ENCODE peak calls at places on chromosomes 1 and 21, in five cellular contexts. M is GM23248, E is thoracic aorta, A is mucosa of descending colon, G is left lung. L is an unnamed sample. For H3K4me1, the result is how much of the 10 kb centered on the place peaks cover.

GRCh38 chr21:39082656-39083376 is 100.4 kb downstream of the PSMG1 start:
- DNase-seq in M (no peak), E (no peak), A (no peak), G (no peak), L (no peak)

GRCh38 chr1:161771166-161771565 is 5.0 kb downstream of the ATF6 start:
- DNase-seq in M (no peak), E (no peak), A (no peak), G (no peak), L (no peak)

GRCh38 chr1:88434836-88435235 is 249.2 kb upstream of the PKN2 start:
- DNase-seq in M (no peak), E (no peak), A (no peak), G (no peak), L (no peak)

GRCh38 chr1:95332754-95333153 is 98.7 kb downstream of the RWDD3 start:
- DNase-seq in M (no peak), E (no peak), A (no peak), G (no peak), L (no peak)

GRCh38 chr1:165228676-165229075 is 127.8 kb downstream of the LMX1A start:
- DNase-seq in M (peak), E (no peak), A (no peak), G (no peak), L (no peak)

GRCh38 chr1:181101581-181102226 is 13.2 kb downstream of the IER5 start:
- DNase-seq in M (peak), E (no peak), A (no peak), G (no peak), L (no peak)

GRCh38 chr1:2466834-2467554 is 9.1 kb upstream of the PLCH2 start:
- DNase-seq in M (no peak), E (no peak), A (no peak), G (no peak), L (no peak)

GRCh38 chr21:29645666-29646553 is 293.9 kb downstream of the GRIK1 start:
- DNase-seq in M (no peak), E (no peak), A (no peak), G (no peak), L (no peak)

GRCh38 chr1:205600085-205600484 is 31.7 kb downstream of the ELK4 start:
- DNase-seq in M (peak), E (no peak), A (no peak), G (no peak), L (no peak)

GRCh38 chr21:46256501-46256994 is 28.0 kb upstream of the LSS start:
- DNase-seq in M (no peak), E (no peak), A (no peak), G (no peak), L (peak)

GRCh38 chr21:46022551-46023107 is 41.1 kb downstream of the COL6A1 start:
- DNase-seq in M (peak), E (no peak), A (no peak), G (no peak), L (no peak)

GRCh38 chr1:172717722-172718455 is 59.0 kb downstream of the FASLG start:
- DNase-seq in M (peak), E (no peak), A (no peak), G (no peak), L (no peak)

GRCh38 chr1:43008106-43008424 is 49.4 kb upstream of the SLC2A1 start:
- DNase-seq in M (no peak), E (no peak), A (no peak), G (no peak), L (no peak)
- H3K4me1 ChIP-seq in M (under half), E (under half), A (under half), G (under half), L (under half)

GRCh38 chr1:37453647-37454046 is 20.7 kb upstream of the ZC3H12A start:
- DNase-seq in M (no peak), E (no peak), A (no peak), G (no peak), L (no peak)

GRCh38 chr1:37456614-37457013 is 17.8 kb upstream of the ZC3H12A start:
- DNase-seq in M (no peak), E (no peak), A (no peak), G (no peak), L (no peak)

GRCh38 chr1:37458551-37458950 is 15.8 kb upstream of the ZC3H12A start:
- DNase-seq in M (no peak), E (no peak), A (no peak), G (no peak), L (no peak)

GRCh38 chr1:37452416-37452815 is 22.0 kb upstream of the ZC3H12A start:
- DNase-seq in M (no peak), E (no peak), A (no peak), G (no peak), L (no peak)

GRCh38 chr1:37455516-37455915 is 18.9 kb upstream of the ZC3H12A start:
- DNase-seq in M (no peak), E (no peak), A (no peak), G (no peak), L (no peak)
- H3K4me1 ChIP-seq in M (under half), E (under half), A (under half), G (under half), L (under half)

DNA sequence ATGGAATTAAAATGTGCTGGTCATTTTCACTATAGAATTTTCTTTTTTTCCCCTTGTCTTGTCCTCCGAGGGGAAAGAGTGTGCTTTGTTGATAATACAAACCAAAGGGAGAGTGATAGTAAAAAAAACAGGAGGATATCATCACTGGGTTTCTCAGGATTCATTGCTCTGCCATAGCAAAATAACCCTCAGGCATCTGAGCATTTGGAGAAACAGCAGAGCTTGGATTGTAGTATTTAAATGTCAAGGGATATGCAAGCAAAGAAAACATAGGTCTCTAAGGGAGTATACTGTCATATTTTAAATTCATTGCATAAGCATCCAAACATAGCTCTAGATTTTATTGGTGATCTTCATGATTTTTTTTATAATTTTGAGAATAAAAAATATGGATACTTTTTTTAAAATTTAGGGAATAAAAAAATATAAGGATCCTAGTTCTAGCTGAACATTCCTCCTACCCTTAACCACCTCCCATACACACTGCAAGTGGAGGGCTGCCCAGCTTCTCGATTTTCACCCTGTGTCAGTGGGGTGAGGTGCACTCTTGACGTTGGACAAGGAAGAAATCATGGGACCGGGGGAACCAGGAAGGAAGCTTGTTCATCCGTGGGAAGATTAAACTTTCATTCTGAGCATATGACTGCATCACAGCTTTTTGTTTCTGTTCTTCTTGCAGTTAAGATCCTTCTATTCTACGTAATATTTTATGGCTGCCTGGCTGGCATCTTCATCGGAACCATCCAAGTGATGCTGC is 4.4 kb downstream of the ATP1B1 start:
- DNase-seq in M (no peak), E (no peak), A (no peak), G (peak), L (no peak)
- H3K4me1 ChIP-seq in M (under half), E (under half), A (under half), G (under half), L (half or more)

GRCh38 chr1:12244585-12244984 is 14.8 kb downstream of the VPS13D start:
- DNase-seq in M (no peak), E (no peak), A (no peak), G (no peak), L (no peak)

GRCh38 chr1:12245116-12245515 is 15.3 kb downstream of the VPS13D start:
- DNase-seq in M (peak), E (no peak), A (no peak), G (no peak), L (no peak)

GRCh38 chr1:12245733-12246132 is 15.9 kb downstream of the VPS13D start:
- DNase-seq in M (no peak), E (no peak), A (no peak), G (no peak), L (no peak)

GRCh38 chr1:12246584-12246983 is 16.8 kb downstream of the VPS13D start:
- DNase-seq in M (no peak), E (no peak), A (no peak), G (no peak), L (no peak)

DNA sequence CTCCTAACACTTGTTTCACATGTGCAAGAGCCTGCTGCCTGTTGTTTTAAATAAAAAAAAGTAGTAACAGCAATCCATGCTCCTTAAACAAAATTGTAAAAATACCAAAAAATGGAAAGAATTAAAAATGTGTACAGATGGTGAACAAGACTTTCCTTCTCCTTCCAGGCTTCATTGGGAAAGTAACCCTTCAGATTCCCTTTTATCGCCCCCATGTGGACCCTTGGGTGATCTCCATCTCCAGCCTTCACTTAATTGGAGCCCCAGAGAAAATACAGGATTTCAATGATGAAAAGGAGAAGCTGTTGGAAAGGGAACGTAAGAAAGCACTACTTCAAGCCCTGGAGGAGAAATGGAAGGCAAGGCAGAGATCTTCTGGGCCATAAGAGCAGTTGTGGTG is 14.2 kb downstream of the VPS13D start:
- DNase-seq in M (peak), E (no peak), A (no peak), G (no peak), L (no peak)
- H3K4me1 ChIP-seq in M (under half), E (under half), A (under half), G (under half), L (under half)

GRCh38 chr1:228142616-228143203 is 2.6 kb downstream of the GUK1 start:
- DNase-seq in M (no peak), E (no peak), A (no peak), G (no peak), L (no peak)
- H3K4me1 ChIP-seq in M (under half), E (under half), A (under half), G (under half), L (half or more)

GRCh38 chr1:37477198-37477931 is 3.0 kb downstream of the ZC3H12A start:
- DNase-seq in M (peak), E (no peak), A (peak), G (peak), L (no peak)

GRCh38 chr1:37475380-37476086 is 1.2 kb downstream of the ZC3H12A start:
- DNase-seq in M (peak), E (no peak), A (no peak), G (peak), L (no peak)

GRCh38 chr1:37476460-37477197 is 2.2 kb downstream of the ZC3H12A start:
- DNase-seq in M (peak), E (peak), A (peak), G (peak), L (peak)

GRCh38 chr1:37474697-37475379 is 458 bp downstream of the ZC3H12A start:
- DNase-seq in M (peak), E (no peak), A (no peak), G (peak), L (no peak)

DNA sequence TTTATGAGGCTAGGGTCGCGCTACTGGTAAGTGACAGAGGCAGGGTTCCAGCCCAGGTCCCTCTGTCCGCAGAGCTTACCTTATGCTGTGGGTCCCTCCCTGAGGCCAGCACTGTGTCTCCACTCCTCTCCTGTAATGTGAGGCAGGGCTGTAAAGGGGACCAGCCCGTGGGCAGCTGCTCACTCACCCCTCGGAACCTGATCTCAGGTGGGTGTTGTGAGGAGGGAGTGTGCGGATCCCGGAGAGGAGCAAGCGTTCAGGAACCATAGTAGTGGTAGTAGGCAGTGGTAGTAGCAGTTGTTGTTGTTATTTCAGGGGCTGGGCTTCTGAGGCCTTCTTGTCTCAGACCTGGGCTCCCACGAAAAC is 1.7 kb downstream of the ZC3H12A start:
- DNase-seq in M (no peak), E (no peak), A (no peak), G (no peak), L (no peak)
- H3K4me1 ChIP-seq in M (half or more), E (half or more), A (half or more), G (half or more), L (half or more)

DNA sequence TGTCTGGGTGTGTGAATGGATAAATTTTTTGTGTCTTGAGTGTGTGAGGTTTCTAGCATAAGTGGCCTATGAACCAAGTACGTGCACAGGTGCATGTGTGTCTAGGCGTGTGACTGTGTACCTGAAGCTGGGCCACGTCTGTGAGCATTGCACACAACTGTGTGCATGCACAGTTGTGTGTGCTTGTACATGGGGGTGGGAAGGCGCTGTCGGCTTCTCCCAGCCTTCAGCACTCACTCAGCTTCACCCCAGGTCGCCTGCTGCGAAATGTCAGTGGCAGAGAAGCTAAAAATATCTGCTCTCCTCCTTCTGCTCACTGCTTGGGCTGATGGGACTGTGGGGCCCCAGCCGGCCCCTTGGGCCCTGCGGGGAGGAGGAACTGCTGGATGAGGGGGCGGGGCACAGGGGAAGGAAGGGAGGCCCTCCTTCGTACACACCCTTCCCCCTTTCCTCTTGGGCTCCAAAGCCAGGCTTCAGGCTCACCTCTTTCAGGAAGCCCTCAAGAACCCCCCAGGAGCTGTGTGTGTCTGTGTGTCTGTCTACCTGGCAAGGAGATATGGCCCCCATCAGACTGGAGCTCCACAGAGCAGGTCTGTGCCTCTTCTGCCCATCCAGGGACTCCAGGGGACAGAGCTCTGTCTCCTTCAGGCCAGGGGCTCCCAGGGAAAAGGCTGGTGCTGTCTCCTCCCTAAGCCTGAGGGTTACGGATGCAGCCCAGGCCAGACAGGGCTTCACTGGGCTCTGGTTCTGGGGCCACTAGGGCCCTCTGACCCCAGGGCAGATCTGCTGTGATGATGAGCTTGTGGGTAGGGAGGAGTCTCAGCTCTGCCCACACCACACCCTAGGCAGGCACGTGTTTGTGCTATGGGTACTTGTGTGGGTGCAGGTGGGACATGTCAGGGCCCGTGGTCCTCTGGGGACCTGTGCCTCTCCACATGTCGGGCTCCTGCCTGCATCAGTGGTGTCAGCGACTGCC is 35.6 kb upstream of the WASF2 start:
- DNase-seq in M (peak), E (no peak), A (peak), G (peak), L (peak)
- H3K4me1 ChIP-seq in M (under half), E (half or more), A (half or more), G (half or more), L (half or more)

GRCh38 chr1:9658186-9658585 is 6.7 kb downstream of the PIK3CD start:
- DNase-seq in M (no peak), E (no peak), A (no peak), G (no peak), L (no peak)
- H3K4me1 ChIP-seq in M (under half), E (under half), A (under half), G (under half), L (under half)